ENCODE peak calls at places on chromosomes 11 and 22, in ten cellular contexts. I, P, E, H, U, L, G, F, J and K are unnamed samples. For H3K27me3, the result is how much of the 10 kb centered on the place peaks cover.

GRCh38 chr22:23621082-23621780 is 10.9 kb downstream of the DRICH1 start:
- DNase-seq in I (no peak), P (no peak), E (no peak), H (no peak), U (no peak), L (no peak), G (no peak), F (peak), J (no peak), K (no peak)

GRCh38 chr11:61516675-61517516 is 8.3 kb downstream of the LRRC10B start:
- DNase-seq in I (peak), P (peak), E (no peak), H (peak), U (peak), L (no peak), G (peak), F (peak), J (no peak), K (peak)

GRCh38 chr11:68844376-68844775 is 2.7 kb upstream of the CPT1A start:
- DNase-seq in I (no peak), P (no peak), E (no peak), H (no peak), U (no peak), L (no peak), G (no peak), F (no peak), J (no peak), K (no peak)

GRCh38 chr11:15967966-15968365 is 388.4 kb downstream of the SOX6 start:
- DNase-seq in I (no peak), P (no peak), E (peak), H (no peak), U (no peak), L (no peak), G (no peak), F (no peak), J (no peak), K (no peak)

GRCh38 chr22:27108425-27109114 is 451.2 kb downstream of the MIAT start:
- DNase-seq in I (no peak), P (peak), E (no peak), H (no peak), U (no peak), L (peak), G (no peak), F (no peak), J (no peak), K (no peak)

GRCh38 chr11:10294289-10294953 is 402 bp upstream of the SBF2 start:
- DNase-seq in I (peak), P (no peak), E (peak), H (no peak), U (no peak), L (peak), G (peak), F (no peak), J (no peak), K (no peak)

GRCh38 chr11:85718991-85719807 is 33.2 kb upstream of the CCDC89 start:
- DNase-seq in I (peak), P (no peak), E (peak), H (no peak), U (peak), L (peak), G (no peak), F (no peak), J (no peak), K (no peak)

GRCh38 chr22:27937453-27937852 is 18.4 kb upstream of the PITPNB start:
- DNase-seq in I (no peak), P (no peak), E (no peak), H (no peak), U (no peak), L (no peak), G (no peak), F (no peak), J (no peak), K (no peak)

GRCh38 chr11:79485694-79486093 is 44.9 kb upstream of the TENM4 start:
- DNase-seq in I (no peak), P (no peak), E (no peak), H (no peak), U (no peak), L (no peak), G (no peak), F (no peak), J (no peak), K (no peak)

GRCh38 chr11:121550247-121551132 is 97.7 kb upstream of the SORL1-AS1 start:
- DNase-seq in I (no peak), P (no peak), E (peak), H (no peak), U (no peak), L (no peak), G (no peak), F (no peak), J (no peak), K (no peak)

GRCh38 chr22:42757475-42757874 is 36.8 kb upstream of the A4GALT start:
- DNase-seq in I (no peak), P (no peak), E (peak), H (no peak), U (no peak), L (no peak), G (no peak), F (no peak), J (no peak), K (no peak)

GRCh38 chr11:94809251-94809650 is 41.1 kb downstream of the AMOTL1 start:
- DNase-seq in I (peak), P (no peak), E (no peak), H (no peak), U (no peak), L (no peak), G (no peak), F (no peak), J (no peak), K (no peak)

GRCh38 chr11:19987243-19987870 is 172.9 kb downstream of the DBX1 start:
- DNase-seq in I (no peak), P (no peak), E (no peak), H (no peak), U (no peak), L (no peak), G (no peak), F (no peak), J (no peak), K (no peak)

GRCh38 chr11:3939211-3939610 is 83.7 kb downstream of the STIM1 start:
- DNase-seq in I (peak), P (no peak), E (no peak), H (no peak), U (no peak), L (no peak), G (no peak), F (peak), J (no peak), K (no peak)

DNA sequence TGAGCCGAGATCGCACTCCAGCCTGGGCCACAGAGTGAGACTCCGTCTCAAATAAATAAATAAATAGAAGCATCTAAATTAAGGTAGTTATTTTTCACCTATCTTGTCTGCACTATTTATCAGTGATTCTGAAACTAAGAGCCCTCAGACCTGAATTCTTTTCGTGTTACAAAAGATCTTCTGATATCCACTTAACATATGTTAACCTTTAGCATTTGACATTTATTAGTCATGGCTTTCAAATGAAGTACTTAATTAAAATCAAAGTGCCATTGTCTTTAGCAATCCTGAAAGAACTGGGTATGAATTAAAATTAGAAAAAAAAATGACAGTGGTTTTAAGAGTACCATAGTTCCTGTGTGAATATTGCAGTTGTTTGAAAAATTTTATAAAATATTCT is 99.1 kb upstream of the TIMP3 start:
- DNase-seq in I (no peak), P (no peak), E (no peak), H (no peak), U (no peak), L (no peak), G (no peak), F (no peak), J (no peak), K (no peak)
- H3K4me3 ChIP-seq in I (no peak), P (no peak), E (no peak), H (no peak), U (no peak), L (no peak), G (no peak), F (no peak), J (no peak), K (no peak)

GRCh38 chr22:39699631-39700348 is 129.2 kb downstream of the CACNA1I start:
- DNase-seq in I (no peak), P (peak), E (no peak), H (no peak), U (peak), L (no peak), G (no peak), F (no peak), J (no peak), K (no peak)
- H3K27me3 ChIP-seq in I (under half), P (under half), E (under half), H (under half), U (under half), L (under half), G (under half), F (half or more), J (half or more), K (under half)

GRCh38 chr11:117122546-117122945 is 21.5 kb upstream of the PAFAH1B2 start:
- DNase-seq in I (no peak), P (no peak), E (no peak), H (no peak), U (no peak), L (no peak), G (no peak), F (no peak), J (no peak), K (no peak)
- TF ChIP-seq CTCF in I (no peak), P (no peak), E (no peak), H (no peak), U (no peak), L (no peak), G (no peak), F (no peak), J (no peak), K (no peak)

GRCh38 chr11:66080055-66080817 is 10.2 kb downstream of the PACS1 start:
- DNase-seq in I (peak), P (peak), E (peak), H (peak), U (no peak), L (peak), G (no peak), F (no peak), J (no peak), K (no peak)
- H3K4me3 ChIP-seq in I (no peak), P (no peak), E (no peak), H (no peak), U (no peak), L (no peak), G (no peak), F (no peak), J (no peak), K (no peak)

DNA sequence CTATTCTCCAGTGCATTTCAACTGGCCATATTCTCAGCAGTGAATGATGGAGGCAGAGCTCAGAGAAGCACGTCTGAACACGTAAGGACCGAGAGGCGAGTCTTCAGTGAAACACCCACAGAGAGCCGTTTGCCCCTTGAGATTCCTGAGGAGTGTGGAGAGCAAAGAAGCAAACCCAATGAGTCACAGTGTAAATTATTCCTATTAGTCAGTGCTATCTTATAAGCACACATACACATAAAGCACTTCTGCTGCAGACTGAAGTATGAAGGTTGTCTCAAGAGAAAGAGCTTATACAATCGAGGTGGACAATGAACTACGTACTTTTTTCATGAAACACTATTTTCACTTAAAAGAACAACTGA is 37.4 kb downstream of the GALNT18 start:
- DNase-seq in I (peak), P (no peak), E (peak), H (no peak), U (no peak), L (no peak), G (no peak), F (no peak), J (no peak), K (no peak)
- H3K27me3 ChIP-seq in I (under half), P (under half), E (under half), H (under half), U (under half), L (under half), G (under half), F (under half), J (under half), K (under half)

GRCh38 chr22:20583471-20583922 is 76.1 kb downstream of the MED15 start:
- DNase-seq in I (no peak), P (no peak), E (no peak), H (no peak), U (peak), L (no peak), G (peak), F (peak), J (no peak), K (no peak)
- TF ChIP-seq CTCF in I (peak), P (no peak), E (peak), H (peak), U (no peak), L (no peak), G (no peak), F (peak), J (no peak), K (no peak)

GRCh38 chr22:20992056-20992442 is 9.9 kb downstream of the THAP7 start:
- DNase-seq in I (no peak), P (no peak), E (no peak), H (no peak), U (no peak), L (no peak), G (no peak), F (no peak), J (no peak), K (no peak)

GRCh38 chr22:20989323-20990138 is 7.4 kb downstream of the LZTR1 start:
- DNase-seq in I (no peak), P (no peak), E (no peak), H (no peak), U (no peak), L (no peak), G (no peak), F (no peak), J (no peak), K (no peak)

GRCh38 chr22:20992456-20993303 is 9.2 kb downstream of the THAP7 start:
- DNase-seq in I (no peak), P (no peak), E (no peak), H (no peak), U (no peak), L (no peak), G (no peak), F (no peak), J (no peak), K (no peak)

GRCh38 chr22:20990184-20991180 is 8.4 kb downstream of the LZTR1 start:
- DNase-seq in I (no peak), P (no peak), E (no peak), H (no peak), U (no peak), L (no peak), G (no peak), F (no peak), J (no peak), K (no peak)

DNA sequence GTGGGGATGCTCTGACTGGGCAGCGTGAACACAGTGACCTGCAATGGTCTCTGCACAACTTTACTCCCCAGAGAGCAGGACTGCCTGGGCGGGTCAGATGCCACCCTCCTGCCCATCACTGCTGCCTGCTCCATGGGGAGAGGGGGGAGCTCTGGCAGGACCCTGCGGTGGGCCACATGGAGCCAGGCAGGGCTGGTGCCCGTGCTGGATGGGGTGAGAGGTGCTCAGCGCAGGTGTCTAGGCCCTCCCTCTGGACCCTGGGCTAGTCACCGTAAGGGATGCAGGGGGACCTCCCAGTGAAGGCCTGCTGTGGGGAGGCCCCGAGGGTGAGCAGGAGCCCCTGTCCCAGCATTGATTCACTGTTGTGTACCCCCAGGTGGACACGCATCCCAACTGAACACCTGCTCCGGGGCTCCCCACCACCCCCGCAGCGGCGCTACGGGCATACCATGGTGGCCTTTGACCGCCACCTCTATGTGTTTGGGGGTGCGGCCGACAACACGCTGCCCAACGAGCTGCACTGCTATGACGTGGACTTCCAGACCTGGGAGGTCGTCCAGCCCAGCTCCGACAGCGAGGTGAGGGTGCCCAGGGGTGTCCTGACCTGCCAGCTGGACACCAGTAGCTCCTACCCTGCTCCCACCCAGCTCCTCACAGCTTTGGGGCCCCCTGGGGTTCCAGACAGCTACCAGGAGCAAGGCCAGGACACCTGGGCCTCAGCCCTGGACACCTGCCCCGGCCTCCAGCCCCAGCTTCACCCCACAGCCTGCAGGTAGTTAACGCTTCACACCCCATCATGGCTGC is 9.4 kb downstream of the LZTR1 start:
- DNase-seq in I (no peak), P (no peak), E (no peak), H (no peak), U (no peak), L (no peak), G (no peak), F (no peak), J (no peak), K (no peak)
- H3K4me3 ChIP-seq in I (no peak), P (no peak), E (no peak), H (no peak), U (no peak), L (no peak), G (no peak), F (no peak), J (no peak), K (no peak)

GRCh38 chr11:65792456-65792855 is 5.6 kb downstream of the OVOL1 start:
- DNase-seq in I (no peak), P (no peak), E (no peak), H (no peak), U (no peak), L (no peak), G (no peak), F (no peak), J (no peak), K (no peak)

GRCh38 chr11:65794570-65795510 is 8.0 kb downstream of the OVOL1 start:
- DNase-seq in I (no peak), P (no peak), E (no peak), H (no peak), U (no peak), L (no peak), G (no peak), F (no peak), J (no peak), K (no peak)

GRCh38 chr11:65793144-65793581 is 6.3 kb downstream of the OVOL1 start:
- DNase-seq in I (no peak), P (peak), E (peak), H (no peak), U (no peak), L (peak), G (peak), F (no peak), J (no peak), K (no peak)

GRCh38 chr11:65791719-65792213 is 4.9 kb downstream of the OVOL1 start:
- DNase-seq in I (no peak), P (peak), E (no peak), H (no peak), U (no peak), L (no peak), G (peak), F (peak), J (no peak), K (no peak)

GRCh38 chr11:65793625-65794400 is 7.0 kb downstream of the OVOL1 start:
- DNase-seq in I (no peak), P (no peak), E (no peak), H (no peak), U (no peak), L (no peak), G (no peak), F (no peak), J (no peak), K (no peak)
- H3K27me3 ChIP-seq in I (under half), P (under half), E (under half), H (half or more), U (under half), L (under half), G (under half), F (under half), J (under half), K (under half)

GRCh38 chr11:21560466-21560975 is 632.4 kb upstream of the ANO5 start:
- DNase-seq in I (no peak), P (no peak), E (no peak), H (no peak), U (no peak), L (no peak), G (no peak), F (no peak), J (no peak), K (no peak)

GRCh38 chr11:21552910-21553309 is 640.0 kb upstream of the ANO5 start:
- DNase-seq in I (no peak), P (no peak), E (peak), H (no peak), U (no peak), L (no peak), G (no peak), F (no peak), J (no peak), K (no peak)

GRCh38 chr11:21561589-21561988 is 631.3 kb upstream of the ANO5 start:
- DNase-seq in I (no peak), P (no peak), E (peak), H (no peak), U (no peak), L (no peak), G (no peak), F (no peak), J (no peak), K (no peak)

GRCh38 chr11:21554284-21554683 is 638.6 kb upstream of the ANO5 start:
- DNase-seq in I (no peak), P (no peak), E (no peak), H (no peak), U (no peak), L (no peak), G (no peak), F (no peak), J (no peak), K (no peak)

GRCh38 chr11:21556936-21557335 is 635.9 kb upstream of the ANO5 start:
- DNase-seq in I (no peak), P (no peak), E (peak), H (no peak), U (no peak), L (no peak), G (no peak), F (no peak), J (no peak), K (no peak)
- TF ChIP-seq CTCF in I (no peak), P (no peak), E (no peak), H (no peak), U (no peak), L (no peak), G (no peak), F (no peak), J (no peak), K (no peak)